ENCODE peak calls at places on chromosomes 13 and 19, in six cellular contexts. One of them, this sample, is unnamed.

GRCh38 chr13:41384749-41385503 is 72.4 kb upstream of the RGCC start:
- DNase-seq in T-helper 17 cell: no peak
- DNase-seq in activated naive CD4-positive, alpha-beta T cell treated with Interleukin-2 at 50 U/mL for 16 hours: no peak
- DNase-seq in ecto neural progenitor cell: no peak
- DNase-seq in stimulated activated CD4-positive, alpha-beta T cell treated with anti-CD3 and anti-CD28 coated beads, Interleukin-15, amount 100 ng/mL, for 1 hour: no peak
- DNase-seq in pancreas: no peak
- DNase-seq in this sample: no peak

GRCh38 chr13:78430166-78430791 is 173.1 kb downstream of the POU4F1 start:
- DNase-seq in T-helper 17 cell: no peak
- DNase-seq in activated naive CD4-positive, alpha-beta T cell treated with Interleukin-2 at 50 U/mL for 16 hours: no peak
- DNase-seq in ecto neural progenitor cell: peak; percentile 50
- DNase-seq in stimulated activated CD4-positive, alpha-beta T cell treated with anti-CD3 and anti-CD28 coated beads, Interleukin-15, amount 100 ng/mL, for 1 hour: no peak
- DNase-seq in pancreas: no peak
- DNase-seq in this sample: no peak

GRCh38 chr13:28792992-28793391 is 27.1 kb upstream of the MTUS2 start:
- DNase-seq in T-helper 17 cell: no peak
- DNase-seq in activated naive CD4-positive, alpha-beta T cell treated with Interleukin-2 at 50 U/mL for 16 hours: no peak
- DNase-seq in ecto neural progenitor cell: no peak
- DNase-seq in stimulated activated CD4-positive, alpha-beta T cell treated with anti-CD3 and anti-CD28 coated beads, Interleukin-15, amount 100 ng/mL, for 1 hour: no peak
- DNase-seq in pancreas: no peak
- DNase-seq in this sample: no peak

GRCh38 chr19:42042455-42043170 is 27.4 kb downstream of the GRIK5 start:
- DNase-seq in T-helper 17 cell: no peak
- DNase-seq in activated naive CD4-positive, alpha-beta T cell treated with Interleukin-2 at 50 U/mL for 16 hours: no peak
- DNase-seq in ecto neural progenitor cell: no peak
- DNase-seq in stimulated activated CD4-positive, alpha-beta T cell treated with anti-CD3 and anti-CD28 coated beads, Interleukin-15, amount 100 ng/mL, for 1 hour: no peak
- DNase-seq in pancreas: no peak
- DNase-seq in this sample: no peak

GRCh38 chr13:44818428-44818827 is 170.8 kb downstream of the NUFIP1 start:
- DNase-seq in T-helper 17 cell: no peak
- DNase-seq in activated naive CD4-positive, alpha-beta T cell treated with Interleukin-2 at 50 U/mL for 16 hours: no peak
- DNase-seq in ecto neural progenitor cell: no peak
- DNase-seq in stimulated activated CD4-positive, alpha-beta T cell treated with anti-CD3 and anti-CD28 coated beads, Interleukin-15, amount 100 ng/mL, for 1 hour: no peak
- DNase-seq in pancreas: no peak
- DNase-seq in this sample: no peak

GRCh38 chr13:100434010-100434763 is 154.4 kb downstream of the GGACT start:
- DNase-seq in T-helper 17 cell: no peak
- DNase-seq in activated naive CD4-positive, alpha-beta T cell treated with Interleukin-2 at 50 U/mL for 16 hours: no peak
- DNase-seq in ecto neural progenitor cell: no peak
- DNase-seq in stimulated activated CD4-positive, alpha-beta T cell treated with anti-CD3 and anti-CD28 coated beads, Interleukin-15, amount 100 ng/mL, for 1 hour: no peak
- DNase-seq in pancreas: no peak
- DNase-seq in this sample: no peak

GRCh38 chr19:9139609-9140158 is 513 bp upstream of the ZNF317 start:
- DNase-seq in T-helper 17 cell: no peak
- DNase-seq in activated naive CD4-positive, alpha-beta T cell treated with Interleukin-2 at 50 U/mL for 16 hours: no peak
- DNase-seq in ecto neural progenitor cell: no peak
- DNase-seq in stimulated activated CD4-positive, alpha-beta T cell treated with anti-CD3 and anti-CD28 coated beads, Interleukin-15, amount 100 ng/mL, for 1 hour: no peak
- DNase-seq in pancreas: no peak
- DNase-seq in this sample: no peak

GRCh38 chr13:108915095-108915633 is 285.8 kb downstream of the MYO16 start:
- DNase-seq in T-helper 17 cell: no peak
- DNase-seq in activated naive CD4-positive, alpha-beta T cell treated with Interleukin-2 at 50 U/mL for 16 hours: no peak
- DNase-seq in ecto neural progenitor cell: no peak
- DNase-seq in stimulated activated CD4-positive, alpha-beta T cell treated with anti-CD3 and anti-CD28 coated beads, Interleukin-15, amount 100 ng/mL, for 1 hour: no peak
- DNase-seq in pancreas: no peak
- DNase-seq in this sample: no peak

GRCh38 chr19:676007-676342 is 217 bp upstream of the FSTL3 start:
- DNase-seq in T-helper 17 cell: no peak
- DNase-seq in activated naive CD4-positive, alpha-beta T cell treated with Interleukin-2 at 50 U/mL for 16 hours: no peak
- DNase-seq in ecto neural progenitor cell: no peak
- DNase-seq in stimulated activated CD4-positive, alpha-beta T cell treated with anti-CD3 and anti-CD28 coated beads, Interleukin-15, amount 100 ng/mL, for 1 hour: no peak
- DNase-seq in pancreas: no peak
- DNase-seq in this sample: no peak

GRCh38 chr13:39493966-39494365 is 109.0 kb downstream of the LHFPL6 start:
- DNase-seq in T-helper 17 cell: no peak
- DNase-seq in activated naive CD4-positive, alpha-beta T cell treated with Interleukin-2 at 50 U/mL for 16 hours: no peak
- DNase-seq in ecto neural progenitor cell: no peak
- DNase-seq in stimulated activated CD4-positive, alpha-beta T cell treated with anti-CD3 and anti-CD28 coated beads, Interleukin-15, amount 100 ng/mL, for 1 hour: no peak
- DNase-seq in pancreas: no peak
- DNase-seq in this sample: no peak

GRCh38 chr13:77448689-77449088 is 86.8 kb upstream of the SCEL start:
- DNase-seq in T-helper 17 cell: no peak
- DNase-seq in activated naive CD4-positive, alpha-beta T cell treated with Interleukin-2 at 50 U/mL for 16 hours: no peak
- DNase-seq in ecto neural progenitor cell: no peak
- DNase-seq in stimulated activated CD4-positive, alpha-beta T cell treated with anti-CD3 and anti-CD28 coated beads, Interleukin-15, amount 100 ng/mL, for 1 hour: no peak
- DNase-seq in pancreas: no peak
- DNase-seq in this sample: no peak

This sample was measured in effector CD4-positive, alpha-beta T cell.